ENCODE peak calls at places on chromosomes 5 and 9, in ten cellular contexts. R is AG08396; O is left cardiac atrium; X is LoVo; C is retina; Q is activated T-cell treated with anti-CD3 and anti-CD28 coated beads, Interleukin-2, amount 50 U/mL, for 48 hours; T is CD8-positive, alpha-beta memory T cell; J is NT2/D1; V is sigmoid colon; W is naive thymus-derived CD4-positive, alpha-beta T cell. I is an unnamed sample.

GRCh38 chr5:43348207-43348606 is 35.0 kb upstream of the HMGCS1 start:
- DNase-seq in O (no peak), T (no peak), R (no peak), C (no peak), W (no peak), V (no peak), X (no peak), J (no peak), Q (no peak), I (no peak)

GRCh38 chr9:129253820-129254381 is 75.8 kb upstream of the IER5L start:
- DNase-seq in J (no peak), W (no peak), T (no peak), R (peak; percentile 57), Q (no peak), X (no peak), V (peak; percentile 77), O (peak; percentile 75), C (peak; percentile 74), I (no peak)

GRCh38 chr9:86977205-86977835 is 30.0 kb upstream of the GAS1 start:
- DNase-seq in Q (no peak), O (no peak), W (no peak), T (no peak), J (no peak), X (no peak), R (no peak), C (no peak), V (no peak), I (no peak)

GRCh38 chr9:100098241-100098886 is 436 bp downstream of the ERP44 start:
- DNase-seq in T (peak; percentile 18), Q (no peak), C (no peak), X (peak; percentile 85), J (peak; percentile 46), O (peak; percentile 64), W (no peak), R (peak; percentile 69), V (peak; percentile 69), I (peak; percentile 79)

GRCh38 chr9:115042781-115043509 is 75.0 kb downstream of the TNC start:
- DNase-seq in X (no peak), Q (peak; percentile 52), W (no peak), V (no peak), T (no peak), R (no peak), O (no peak), J (no peak), C (no peak), I (no peak)

GRCh38 chr9:99860266-99860665 is 38.6 kb downstream of the NR4A3 start:
- DNase-seq in W (no peak), R (no peak), O (no peak), Q (no peak), X (no peak), C (no peak), J (no peak), T (no peak), V (no peak), I (peak; percentile 77)

GRCh38 chr5:61674403-61674802 is 342.3 kb downstream of the ZSWIM6 start:
- DNase-seq in T (no peak), W (no peak), Q (no peak), X (no peak), R (no peak), O (no peak), J (no peak), V (no peak), C (no peak), I (no peak)

GRCh38 chr9:4738866-4739586 is 2.0 kb downstream of the AK3 start:
- DNase-seq in J (no peak), Q (no peak), O (no peak), X (no peak), V (no peak), C (no peak), T (no peak), W (no peak), R (no peak), I (no peak)

GRCh38 chr9:37761511-37761910 is 7.9 kb downstream of the TRMT10B start:
- DNase-seq in J (no peak), R (no peak), X (no peak), Q (no peak), V (no peak), T (no peak), C (no peak), O (no peak), W (no peak), I (no peak)

GRCh38 chr5:68344447-68345111 is 129.0 kb downstream of the PIK3R1 start:
- DNase-seq in V (no peak), R (no peak), W (no peak), X (peak; percentile 63), C (no peak), J (no peak), Q (no peak), T (no peak), O (no peak), I (no peak)

I was measured in HAP-1.